ENCODE peak calls at places on chromosomes 16 and 17, in five cellular contexts. One of them, this sample, is unnamed.
A peak's percentile ranks its signal among the peaks of the same experiment; 100 is the strongest.

GRCh38 chr17:36856169-36856568 is 81.1 kb upstream of the LHX1 start:
- DNase-seq in nephron progenitor cell: no peak
- DNase-seq in NCI-H446 treated with DMSO at 0.1 percent for 48 hours: no peak
- DNase-seq in NCI-H1092 treated with DMSO at 0.1 percent for 48 hours: no peak
- DNase-seq in Kasumi-1: no peak
- DNase-seq in this sample: no peak

GRCh38 chr16:17397499-17397891 is 73.3 kb downstream of the XYLT1 start:
- DNase-seq in NCI-H1092 treated with DMSO at 0.1 percent for 48 hours: peak; percentile 98
- DNase-seq in nephron progenitor cell: no peak
- DNase-seq in NCI-H446 treated with DMSO at 0.1 percent for 48 hours: peak; percentile 7
- DNase-seq in Kasumi-1: no peak
- DNase-seq in this sample: peak; percentile 71

GRCh38 chr17:2751482-2751881 is 2.0 kb upstream of the CCDC92B start:
- DNase-seq in NCI-H1092 treated with DMSO at 0.1 percent for 48 hours: no peak
- DNase-seq in Kasumi-1: no peak
- DNase-seq in nephron progenitor cell: no peak
- DNase-seq in NCI-H446 treated with DMSO at 0.1 percent for 48 hours: no peak
- DNase-seq in this sample: no peak

GRCh38 chr17:6427284-6427781 is 7.6 kb downstream of the AIPL1 start:
- DNase-seq in NCI-H446 treated with DMSO at 0.1 percent for 48 hours: no peak
- DNase-seq in NCI-H1092 treated with DMSO at 0.1 percent for 48 hours: no peak
- DNase-seq in Kasumi-1: no peak
- DNase-seq in nephron progenitor cell: no peak
- DNase-seq in this sample: no peak

GRCh38 chr16:71737501-71737900 is 13.0 kb upstream of the PHLPP2 start:
- DNase-seq in nephron progenitor cell: no peak
- DNase-seq in NCI-H446 treated with DMSO at 0.1 percent for 48 hours: no peak
- DNase-seq in Kasumi-1: no peak
- DNase-seq in NCI-H1092 treated with DMSO at 0.1 percent for 48 hours: no peak
- DNase-seq in this sample: no peak

GRCh38 chr16:6020162-6020980 is 922.8 kb upstream of the EEF2KMT start:
- DNase-seq in nephron progenitor cell: peak; percentile 33
- DNase-seq in NCI-H446 treated with DMSO at 0.1 percent for 48 hours: no peak
- DNase-seq in NCI-H1092 treated with DMSO at 0.1 percent for 48 hours: no peak
- DNase-seq in Kasumi-1: no peak
- DNase-seq in this sample: no peak

GRCh38 chr16:56824335-56824734 is 40.7 kb upstream of the SLC12A3 start:
- DNase-seq in NCI-H1092 treated with DMSO at 0.1 percent for 48 hours: peak; percentile 25
- DNase-seq in NCI-H446 treated with DMSO at 0.1 percent for 48 hours: no peak
- DNase-seq in Kasumi-1: no peak
- DNase-seq in nephron progenitor cell: no peak
- DNase-seq in this sample: no peak

GRCh38 chr17:28763804-28764266 is 20.0 kb downstream of the TRAF4 start:
- DNase-seq in NCI-H446 treated with DMSO at 0.1 percent for 48 hours: peak; percentile 45
- DNase-seq in NCI-H1092 treated with DMSO at 0.1 percent for 48 hours: peak; percentile 51
- DNase-seq in nephron progenitor cell: peak; percentile 79
- DNase-seq in Kasumi-1: peak; percentile 69
- DNase-seq in this sample: peak; percentile 42

GRCh38 chr17:17723354-17724261 is 42.4 kb downstream of the RAI1 start:
- DNase-seq in Kasumi-1: no peak
- DNase-seq in nephron progenitor cell: peak; percentile 76
- DNase-seq in NCI-H1092 treated with DMSO at 0.1 percent for 48 hours: peak; percentile 73
- DNase-seq in NCI-H446 treated with DMSO at 0.1 percent for 48 hours: no peak
- DNase-seq in this sample: no peak